ENCODE peak calls at places on chromosomes 6 and 20, in five cellular contexts. P is left lung, N is IMR-90, M is dorsolateral prefrontal cortex, K is WERI-Rb-1. T is an unnamed sample. For H3K27me3, the result is how much of the 10 kb centered on the place peaks cover.

GRCh38 chr6:43847741-43848630 is 78.0 kb downstream of the VEGFA start:
- DNase-seq in P (no peak), K (peak), N (peak), M (no peak), T (no peak)

GRCh38 chr20:49427751-49428518 is 54.5 kb downstream of the KCNB1 start:
- DNase-seq in N (no peak), K (no peak), P (no peak), M (no peak), T (no peak)

GRCh38 chr20:38094373-38094775 is 60.8 kb downstream of the RPRD1B start:
- DNase-seq in K (no peak), M (no peak), P (no peak), N (peak), T (peak)

GRCh38 chr20:17969276-17969883 is 562 bp downstream of the MGME1 start:
- DNase-seq in K (peak), M (no peak), N (no peak), P (no peak), T (no peak)

GRCh38 chr6:17839526-17839925 is 132.8 kb upstream of the NUP153 start:
- DNase-seq in N (no peak), K (peak), P (no peak), M (no peak), T (no peak)

GRCh38 chr6:11288065-11288464 is 55.6 kb upstream of the NEDD9 start:
- DNase-seq in K (no peak), N (no peak), P (peak), M (no peak), T (no peak)

GRCh38 chr20:1434571-1435336 is 31.9 kb downstream of the NSFL1C start:
- DNase-seq in N (peak), P (no peak), M (no peak), K (no peak), T (peak)

GRCh38 chr6:4518506-4518905 is 257.7 kb upstream of the CDYL start:
- DNase-seq in P (no peak), M (no peak), N (peak), K (no peak), T (no peak)

GRCh38 chr20:10805764-10806163 is 132.0 kb upstream of the JAG1 start:
- DNase-seq in N (no peak), K (no peak), M (no peak), P (no peak), T (no peak)

GRCh38 chr6:27668442-27669275 is 195.8 kb upstream of the ZNF184 start:
- DNase-seq in M (no peak), P (no peak), K (peak), N (peak), T (peak)

GRCh38 chr20:34705383-34706021 is 1.4 kb downstream of the TP53INP2 start:
- DNase-seq in N (peak), M (no peak), P (no peak), K (peak), T (peak)

GRCh38 chr6:5030596-5031136 is 26.8 kb upstream of the RPP40 start:
- DNase-seq in M (peak), N (peak), K (peak), P (no peak), T (peak)

GRCh38 chr6:148231572-148231971 is 111.1 kb upstream of the SASH1 start:
- DNase-seq in M (no peak), P (no peak), N (peak), K (no peak), T (no peak)

GRCh38 chr6:150835620-150836019 is 29.9 kb upstream of the MTHFD1L start:
- DNase-seq in K (no peak), P (no peak), M (no peak), N (no peak), T (no peak)

GRCh38 chr6:107033136-107033535 is 5.1 kb downstream of the MTRES1 start:
- DNase-seq in P (no peak), N (peak), M (no peak), K (no peak), T (no peak)

GRCh38 chr6:121951918-121952379 is 447.5 kb upstream of the HSF2 start:
- DNase-seq in P (peak), N (peak), K (no peak), M (no peak), T (no peak)

GRCh38 chr6:28693751-28694443 is 168.2 kb downstream of the GPX5 start:
- DNase-seq in P (no peak), M (no peak), K (peak), N (no peak), T (no peak)

GRCh38 chr6:136969433-136969832 is 47.3 kb downstream of the SLC35D3 start:
- DNase-seq in M (no peak), N (no peak), P (no peak), K (no peak), T (no peak)

GRCh38 chr20:45340236-45340847 is 7.9 kb downstream of the SDC4 start:
- DNase-seq in M (no peak), P (no peak), K (no peak), N (no peak), T (no peak)

GRCh38 chr20:61520761-61521460 is 268.9 kb downstream of the CDH4 start:
- DNase-seq in K (no peak), P (no peak), N (peak), M (no peak), T (no peak)

GRCh38 chr6:5995705-5996686 is 10.7 kb downstream of the NRN1 start:
- DNase-seq in K (peak), N (peak), P (peak), M (peak), T (no peak)

GRCh38 chr6:154139894-154140293 is 100.9 kb downstream of the OPRM1 start:
- DNase-seq in P (no peak), M (no peak), K (no peak), N (no peak), T (no peak)

GRCh38 chr20:45283529-45284065 is 23.0 kb upstream of the RBPJL start:
- DNase-seq in P (no peak), K (no peak), N (no peak), M (no peak), T (no peak)

GRCh38 chr6:52779237-52779636 is 16.0 kb upstream of the GSTA2 start:
- DNase-seq in M (no peak), N (no peak), P (no peak), K (no peak), T (no peak)

GRCh38 chr6:50817638-50817950 is 1.1 kb upstream of the TFAP2B start:
- DNase-seq in M (no peak), P (no peak), N (no peak), K (no peak), T (no peak)

GRCh38 chr20:45067558-45067957 is 33.4 kb downstream of the KCNS1 start:
- DNase-seq in P (no peak), K (no peak), N (no peak), M (no peak), T (no peak)

GRCh38 chr6:36204068-36204753 is 7.7 kb downstream of the BRPF3 start:
- DNase-seq in P (no peak), M (no peak), K (no peak), N (no peak), T (peak)

GRCh38 chr6:36200154-36200891 is 3.8 kb downstream of the BRPF3 start:
- DNase-seq in M (no peak), P (no peak), N (no peak), K (no peak), T (no peak)

GRCh38 chr6:36201612-36202011 is 5.1 kb downstream of the BRPF3 start:
- DNase-seq in M (no peak), K (no peak), N (no peak), P (no peak), T (no peak)

GRCh38 chr6:36200998-36201596 is 4.6 kb downstream of the BRPF3 start:
- DNase-seq in P (no peak), M (no peak), K (no peak), N (no peak), T (no peak)

GRCh38 chr6:36202101-36202500 is 5.6 kb downstream of the BRPF3 start:
- DNase-seq in P (no peak), K (peak), M (no peak), N (no peak), T (no peak)
- H3K4me3 ChIP-seq in P (no peak), K (no peak), M (no peak), N (no peak), T (no peak)

GRCh38 chr20:57023007-57023406 is 243.4 kb downstream of the BMP7 start:
- DNase-seq in K (no peak), M (no peak), N (no peak), P (no peak), T (no peak)

GRCh38 chr20:57023997-57024396 is 242.4 kb downstream of the BMP7 start:
- DNase-seq in M (no peak), P (no peak), K (no peak), N (no peak), T (no peak)

GRCh38 chr20:57022306-57022705 is 244.1 kb downstream of the BMP7 start:
- DNase-seq in M (no peak), K (no peak), P (no peak), N (no peak), T (no peak)

GRCh38 chr20:57024849-57025248 is 241.6 kb downstream of the BMP7 start:
- DNase-seq in K (no peak), M (no peak), P (no peak), N (no peak), T (no peak)

DNA sequence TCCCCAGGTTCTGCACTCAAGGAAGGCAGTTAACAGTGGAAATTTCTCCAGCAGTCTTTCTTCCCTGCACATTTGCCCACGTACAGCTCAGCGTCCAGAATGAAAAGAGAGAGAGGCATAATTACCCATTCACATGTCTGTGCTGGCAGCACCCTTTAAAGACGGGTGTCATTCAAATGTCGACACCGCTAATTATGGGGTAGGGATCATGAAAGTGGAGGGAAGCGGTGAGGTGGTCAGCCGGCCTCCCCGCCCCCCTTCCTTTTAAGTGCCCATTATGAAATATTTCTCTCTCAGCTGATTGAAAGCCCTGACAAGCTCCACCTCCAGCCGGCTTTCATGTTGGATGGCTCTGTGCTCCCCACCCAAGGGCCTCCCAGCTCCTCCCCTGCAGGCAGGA is 246.1 kb downstream of the BMP7 start:
- DNase-seq in N (no peak), P (no peak), M (no peak), K (no peak), T (no peak)
- H3K27me3 ChIP-seq in N (under half), P (half or more), M (under half), K (half or more), T (under half)

GRCh38 chr20:59335401-59335800 is 35.0 kb downstream of the EDN3 start:
- DNase-seq in N (no peak), K (no peak), P (no peak), M (no peak), T (no peak)

GRCh38 chr20:59334616-59335300 is 34.3 kb downstream of the EDN3 start:
- DNase-seq in P (no peak), N (no peak), M (no peak), K (no peak), T (no peak)

GRCh38 chr20:59331721-59332329 is 31.4 kb downstream of the EDN3 start:
- DNase-seq in M (no peak), K (no peak), P (no peak), N (no peak), T (no peak)

GRCh38 chr20:59333928-59334327 is 33.5 kb downstream of the EDN3 start:
- DNase-seq in P (no peak), K (no peak), M (no peak), N (no peak), T (no peak)

DNA sequence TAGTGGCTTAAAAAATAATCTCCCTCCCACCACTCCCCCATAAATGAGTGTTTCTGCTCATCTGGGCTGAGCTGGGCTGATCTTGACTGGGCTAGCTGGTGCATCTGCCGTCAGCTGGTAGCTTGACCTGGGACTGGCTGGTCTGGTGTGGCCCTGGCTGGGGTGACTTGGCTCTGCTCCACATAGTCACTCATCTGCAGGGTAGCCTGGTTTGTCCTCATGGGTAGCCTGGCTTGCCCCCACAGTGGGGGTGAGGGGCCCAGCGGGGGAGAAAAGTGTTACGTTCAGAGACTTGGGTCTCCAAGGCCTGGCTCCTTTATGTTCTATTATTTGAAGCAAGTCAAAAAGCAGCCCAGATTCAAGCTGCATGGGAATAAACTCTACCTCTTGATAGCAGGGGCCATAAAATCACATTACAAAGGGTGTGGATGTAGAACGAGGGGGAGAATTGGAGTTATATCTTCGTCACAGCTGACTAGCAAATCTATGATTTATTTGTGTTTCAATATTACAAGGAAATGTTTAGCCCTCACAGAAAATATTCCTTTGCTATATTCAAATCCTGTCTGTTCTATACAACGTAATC is 32.9 kb downstream of the EDN3 start:
- DNase-seq in M (no peak), N (no peak), P (no peak), K (no peak), T (no peak)
- H3K4me3 ChIP-seq in M (no peak), N (no peak), P (no peak), K (no peak), T (no peak)

GRCh38 chr6:7378629-7379218 is 10.8 kb downstream of the CAGE1 start:
- DNase-seq in M (no peak), K (no peak), N (no peak), P (no peak), T (no peak)
- H3K27me3 ChIP-seq in M (under half), K (under half), N (under half), P (under half), T (under half)

DNA sequence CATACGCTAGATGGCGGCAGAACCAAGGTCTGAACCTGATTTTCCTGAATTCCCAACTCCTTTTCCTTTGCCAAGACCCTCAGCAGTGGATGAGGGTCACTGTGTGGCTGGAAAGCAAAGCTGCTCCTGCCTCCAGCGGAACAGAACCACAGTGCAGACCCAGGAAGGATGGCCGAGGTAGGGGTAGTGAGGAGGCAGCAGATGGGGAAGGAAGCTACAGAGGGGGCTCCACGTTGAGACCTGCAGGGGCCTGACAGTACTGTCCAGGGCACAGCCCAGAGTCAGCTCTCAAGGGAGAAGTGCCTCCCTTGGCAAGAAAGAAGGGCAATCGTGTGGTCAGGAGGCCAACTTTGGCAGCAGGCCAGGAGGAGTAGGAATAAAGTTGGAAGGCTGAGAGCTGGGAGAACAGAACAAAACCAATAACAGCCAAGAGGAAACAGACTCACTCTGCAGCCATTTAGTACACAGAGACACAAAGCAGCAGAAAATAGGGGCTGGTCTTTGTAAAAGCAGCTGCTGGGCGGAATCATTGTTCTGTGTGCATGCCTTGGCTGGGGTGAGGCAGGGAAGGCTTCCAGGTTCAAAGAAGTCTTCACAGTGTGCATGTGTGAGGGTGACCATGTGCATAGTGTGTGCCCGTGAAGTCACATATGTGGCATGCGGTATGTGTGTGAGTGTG is 3.1 kb downstream of the GABRR2 start:
- DNase-seq in N (peak), M (peak), K (peak), P (no peak), T (no peak)
- H3K4me3 ChIP-seq in N (no peak), M (no peak), K (no peak), P (no peak), T (no peak)

GRCh38 chr20:22430746-22431168 is 153.6 kb downstream of the FOXA2 start:
- DNase-seq in N (no peak), P (no peak), M (no peak), K (no peak), T (no peak)

GRCh38 chr20:22428051-22428450 is 156.3 kb downstream of the FOXA2 start:
- DNase-seq in N (no peak), P (no peak), M (no peak), K (no peak), T (no peak)

GRCh38 chr20:22430154-22430745 is 154.1 kb downstream of the FOXA2 start:
- DNase-seq in N (no peak), P (no peak), M (no peak), K (no peak), T (no peak)

GRCh38 chr20:22429175-22430153 is 154.9 kb downstream of the FOXA2 start:
- DNase-seq in M (no peak), N (no peak), K (no peak), P (no peak), T (no peak)

DNA sequence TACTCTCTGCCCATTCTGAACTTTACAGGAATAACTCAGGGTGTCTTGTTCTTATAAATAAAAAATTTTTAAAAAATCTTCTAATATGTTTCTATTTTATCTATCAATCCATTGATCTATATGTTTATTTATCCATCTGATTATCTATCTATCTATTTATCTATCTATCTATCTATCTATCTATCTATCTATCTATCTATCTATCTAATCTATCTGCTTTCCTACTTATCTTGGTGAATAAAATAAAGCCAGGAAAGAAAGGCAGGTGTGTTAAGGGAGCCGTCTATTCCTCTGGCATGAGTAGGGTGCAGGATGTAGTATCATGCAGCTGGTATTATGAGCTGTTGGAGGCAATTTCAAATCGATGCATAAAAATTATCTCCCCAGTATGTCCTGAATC is 153.0 kb downstream of the FOXA2 start:
- DNase-seq in K (no peak), M (no peak), N (no peak), P (no peak), T (no peak)
- H3K27me3 ChIP-seq in K (under half), M (under half), N (under half), P (under half), T (under half)

GRCh38 chr20:64161595-64162238 is 2.5 kb upstream of the MYT1 start:
- DNase-seq in N (peak), M (no peak), K (peak), P (peak), T (no peak)

GRCh38 chr20:64162239-64162621 is 2.0 kb upstream of the MYT1 start:
- DNase-seq in P (no peak), K (no peak), N (no peak), M (no peak), T (no peak)

GRCh38 chr20:64159711-64160110 is 4.5 kb upstream of the MYT1 start:
- DNase-seq in K (no peak), P (peak), N (no peak), M (no peak), T (no peak)

GRCh38 chr20:64160118-64160517 is 4.1 kb upstream of the MYT1 start:
- DNase-seq in N (no peak), P (peak), M (no peak), K (no peak), T (no peak)

DNA sequence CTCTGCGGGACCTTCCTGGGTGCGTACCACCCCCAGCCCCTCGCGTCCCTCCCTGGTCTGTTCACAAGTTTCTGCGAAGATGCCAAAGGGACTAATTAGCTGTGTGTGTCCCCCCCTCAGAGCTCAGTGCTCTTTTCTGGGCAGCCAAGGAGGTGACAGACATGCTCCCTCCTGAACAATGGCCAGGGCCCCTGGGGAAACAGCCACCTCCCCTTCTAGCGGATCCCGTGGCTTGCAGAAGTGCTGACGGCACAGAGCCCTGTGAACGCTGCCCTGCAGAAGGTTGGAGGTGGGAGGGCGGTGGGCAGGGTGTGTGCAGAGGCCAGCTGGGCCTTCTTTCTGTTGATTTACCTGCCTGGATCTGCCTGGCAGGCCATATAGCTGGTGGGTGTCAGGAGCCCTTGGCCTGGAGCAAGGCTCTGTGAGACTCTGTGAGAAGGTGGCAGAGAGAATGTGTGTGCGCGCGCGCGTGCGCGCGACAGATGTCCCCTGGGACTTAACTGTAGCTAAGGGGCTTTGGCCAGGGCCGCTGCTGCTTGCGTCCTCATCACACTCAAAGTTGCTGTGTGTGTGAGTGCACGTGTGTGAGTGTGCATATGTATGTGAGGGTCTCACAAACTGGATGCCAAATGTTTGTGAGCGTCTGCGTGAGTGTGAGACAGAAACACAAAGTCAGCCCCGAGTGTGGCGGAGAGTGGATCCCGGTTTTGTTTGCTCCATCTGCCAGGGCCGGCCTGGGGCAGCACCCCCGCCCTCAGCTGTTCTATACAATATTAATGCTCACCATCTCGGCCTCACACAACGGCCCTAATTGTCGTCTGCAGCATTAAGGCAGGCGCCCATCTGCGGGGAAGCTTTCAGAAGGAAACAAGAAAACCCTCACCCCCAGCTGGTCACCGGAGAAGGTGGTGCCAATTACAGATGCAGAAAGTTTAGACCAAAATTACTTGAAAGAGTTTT is 3.4 kb upstream of the MYT1 start:
- DNase-seq in N (no peak), K (peak), P (peak), M (no peak), T (no peak)
- H3K4me3 ChIP-seq in N (no peak), K (peak), P (no peak), M (no peak), T (no peak)

T was measured in GM06990.